ENCODE peak calls at places on chromosomes 1 and 21, in five cellular contexts. O is pancreas, J is cardiac muscle cell, F is nephron progenitor cell, L is fibroblast of mammary gland. B is an unnamed sample.

GRCh38 chr21:45906196-45906805 is 75.3 kb upstream of the COL6A1 start:
- DNase-seq in O (peak; percentile 40), J (no peak), F (no peak), L (no peak), B (no peak)

GRCh38 chr1:165851034-165851658 is 23.7 kb downstream of the UCK2 start:
- DNase-seq in O (no peak), J (no peak), F (no peak), L (peak; percentile 71), B (no peak)

GRCh38 chr1:43541141-43541540 is 10.5 kb downstream of the PTPRF start:
- DNase-seq in O (no peak), J (no peak), F (no peak), L (no peak), B (no peak)

GRCh38 chr21:29293495-29293894 is 5.2 kb upstream of the BACH1 start:
- DNase-seq in O (no peak), J (no peak), F (no peak), L (no peak), B (no peak)

GRCh38 chr1:212147581-212148033 is 112.1 kb downstream of the DTL start:
- DNase-seq in O (no peak), J (peak; percentile 12), F (no peak), L (no peak), B (no peak)

GRCh38 chr1:38210612-38211177 is 164.1 kb upstream of the POU3F1 start:
- DNase-seq in O (no peak), J (no peak), F (no peak), L (no peak), B (no peak)

GRCh38 chr1:81596341-81596740 is 204.4 kb upstream of the ADGRL2 start:
- DNase-seq in O (no peak), J (no peak), F (no peak), L (peak; percentile 71), B (no peak)

GRCh38 chr1:39735731-39736130 is 3.0 kb upstream of the PPIE start:
- DNase-seq in O (no peak), J (no peak), F (no peak), L (no peak), B (no peak)

GRCh38 chr1:143611159-143611558 is 360.6 kb downstream of the FAM72C start:
- DNase-seq in O (no peak), J (no peak), F (no peak), L (peak; percentile 7), B (no peak)

GRCh38 chr1:151593651-151594625 is 17.9 kb upstream of the SNX27 start:
- DNase-seq in O (peak; percentile 94), J (peak; percentile 80), F (peak; percentile 84), L (peak; percentile 48), B (peak; percentile 51)

GRCh38 chr1:78223417-78224215 is 177.8 kb downstream of the GIPC2 start:
- DNase-seq in O (no peak), J (no peak), F (no peak), L (peak; percentile 89), B (no peak)

GRCh38 chr1:213874789-213875188 is 113.0 kb upstream of the PROX1 start:
- DNase-seq in O (no peak), J (no peak), F (no peak), L (no peak), B (no peak)

GRCh38 chr1:55640708-55641473 is 425.7 kb upstream of the USP24 start:
- DNase-seq in O (no peak), J (peak; percentile 4), F (no peak), L (peak; percentile 55), B (no peak)

GRCh38 chr1:7262611-7263010 is 477.4 kb downstream of the CAMTA1 start:
- DNase-seq in O (no peak), J (no peak), F (no peak), L (no peak), B (no peak)

GRCh38 chr1:113415256-113416189 is 25.2 kb downstream of the MAGI3 start:
- DNase-seq in O (no peak), J (no peak), F (no peak), L (no peak), B (no peak)

GRCh38 chr1:185969524-185969991 is 235.4 kb downstream of the HMCN1 start:
- DNase-seq in O (no peak), J (no peak), F (no peak), L (no peak), B (no peak)

GRCh38 chr1:245894843-245895242 is 612.2 kb downstream of the SMYD3 start:
- DNase-seq in O (no peak), J (no peak), F (no peak), L (no peak), B (no peak)

GRCh38 chr1:22323846-22324504 is 127.7 kb upstream of the ZBTB40 start:
- DNase-seq in O (no peak), J (no peak), F (no peak), L (no peak), B (no peak)

GRCh38 chr1:172742599-172743500 is 83.9 kb downstream of the FASLG start:
- DNase-seq in O (no peak), J (peak; percentile 46), F (no peak), L (peak; percentile 70), B (no peak)

GRCh38 chr1:64623750-64624445 is 121.0 kb upstream of the RAVER2 start:
- DNase-seq in O (no peak), J (no peak), F (no peak), L (peak; percentile 56), B (no peak)

GRCh38 chr1:64183380-64183984 is 19.9 kb upstream of the UBE2U start:
- DNase-seq in O (no peak), J (no peak), F (no peak), L (peak; percentile 71), B (no peak)

GRCh38 chr1:6148497-6149241 is 31.5 kb downstream of the CHD5 start:
- DNase-seq in O (peak; percentile 86), J (peak; percentile 85), F (peak; percentile 89), L (peak; percentile 8), B (peak; percentile 58)

GRCh38 chr21:38751379-38752050 is 54.2 kb upstream of the ETS2 start:
- DNase-seq in O (no peak), J (no peak), F (no peak), L (no peak), B (no peak)

GRCh38 chr1:95467036-95467435 is 233.0 kb downstream of the RWDD3 start:
- DNase-seq in O (no peak), J (no peak), F (no peak), L (no peak), B (no peak)
- TF ChIP-seq CTCF in O (peak; percentile 7), J (no peak), F (no peak), L (no peak), B (peak; percentile 29)

GRCh38 chr1:207067695-207068094 is 14.6 kb downstream of the PFKFB2 start:
- DNase-seq in O (no peak), J (no peak), F (no peak), L (no peak), B (no peak)

GRCh38 chr1:207069858-207070506 is 16.9 kb downstream of the PFKFB2 start:
- DNase-seq in O (no peak), J (no peak), F (no peak), L (no peak), B (no peak)

GRCh38 chr1:207069059-207069458 is 16.0 kb downstream of the PFKFB2 start:
- DNase-seq in O (no peak), J (no peak), F (no peak), L (no peak), B (no peak)

GRCh38 chr1:207064546-207064945 is 11.5 kb downstream of the PFKFB2 start:
- DNase-seq in O (no peak), J (no peak), F (no peak), L (no peak), B (no peak)

DNA sequence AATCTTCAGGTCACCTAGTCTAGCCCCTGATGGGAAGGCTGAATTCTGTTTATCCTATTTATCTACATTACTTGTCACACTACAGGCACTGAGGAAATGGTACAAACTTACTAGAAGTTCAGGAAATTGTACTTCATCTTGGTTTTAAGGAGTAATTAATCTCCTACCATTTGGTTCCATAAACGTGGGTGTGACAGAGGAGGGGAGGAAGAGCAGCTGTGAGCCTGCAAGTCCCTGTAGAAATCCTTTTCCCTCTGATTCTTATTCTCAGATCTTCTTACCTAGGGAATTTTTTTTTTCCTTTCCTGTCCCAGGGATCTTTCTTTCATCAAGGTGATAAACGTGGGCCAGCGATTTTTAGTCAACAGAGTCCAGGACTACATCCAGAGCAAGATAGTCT is 14.1 kb downstream of the PFKFB2 start:
- DNase-seq in O (no peak), J (no peak), F (no peak), L (no peak), B (no peak)
- TF ChIP-seq CTCF in O (no peak), J (no peak), F (no peak), L (no peak), B (no peak)

GRCh38 chr21:33761104-33762036 is 119.1 kb downstream of the ITSN1 start:
- DNase-seq in O (no peak), J (peak; percentile 6), F (no peak), L (peak; percentile 99), B (no peak)
- TF ChIP-seq CTCF in O (no peak), J (no peak), F (no peak), L (no peak), B (no peak)

DNA sequence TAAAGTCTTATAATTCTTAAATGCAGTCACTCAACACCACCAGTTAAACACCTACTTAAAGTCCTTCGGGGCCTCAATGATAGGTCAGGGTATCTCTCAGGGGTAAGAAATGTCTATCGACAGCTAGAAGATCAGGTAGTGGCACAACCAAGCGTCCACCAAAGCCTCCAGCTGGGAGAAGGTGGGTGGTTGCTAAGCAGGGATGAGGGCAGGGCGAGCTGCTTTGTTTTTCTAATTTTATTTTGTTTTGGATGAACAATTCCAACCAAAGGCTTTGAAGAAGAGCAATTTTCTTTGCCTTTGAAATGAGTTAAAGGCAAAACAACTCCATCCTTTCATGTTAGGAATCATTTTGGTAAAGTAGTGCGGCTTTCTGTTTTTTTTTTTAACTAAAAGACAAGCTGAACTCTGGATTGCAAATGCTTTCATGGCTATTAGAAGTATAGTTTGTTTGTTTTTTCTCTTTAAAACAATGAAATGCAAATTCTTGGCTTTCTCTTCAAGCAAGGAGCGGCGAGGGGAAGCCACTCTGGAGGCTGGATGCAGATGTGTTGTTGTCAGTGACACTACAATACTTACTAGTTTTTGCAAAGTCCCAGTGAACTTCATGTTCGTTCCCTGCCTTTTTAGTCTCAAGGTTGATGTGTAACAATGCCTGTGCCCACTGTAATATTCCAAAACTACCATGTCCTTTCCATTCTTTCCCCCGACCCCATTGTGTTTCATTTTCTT is 106.0 kb downstream of the MRPS6 start:
- DNase-seq in O (no peak), J (no peak), F (no peak), L (no peak), B (no peak)
- TF ChIP-seq CTCF in O (no peak), J (no peak), F (no peak), L (no peak), B (no peak)

GRCh38 chr1:80498673-80499072 is 1302.1 kb upstream of the ADGRL2 start:
- DNase-seq in O (no peak), J (no peak), F (no peak), L (no peak), B (no peak)

GRCh38 chr1:80495806-80496205 is 1304.9 kb upstream of the ADGRL2 start:
- DNase-seq in O (no peak), J (no peak), F (no peak), L (no peak), B (no peak)
- TF ChIP-seq CTCF in O (no peak), J (no peak), F (no peak), L (no peak), B (no peak)

DNA sequence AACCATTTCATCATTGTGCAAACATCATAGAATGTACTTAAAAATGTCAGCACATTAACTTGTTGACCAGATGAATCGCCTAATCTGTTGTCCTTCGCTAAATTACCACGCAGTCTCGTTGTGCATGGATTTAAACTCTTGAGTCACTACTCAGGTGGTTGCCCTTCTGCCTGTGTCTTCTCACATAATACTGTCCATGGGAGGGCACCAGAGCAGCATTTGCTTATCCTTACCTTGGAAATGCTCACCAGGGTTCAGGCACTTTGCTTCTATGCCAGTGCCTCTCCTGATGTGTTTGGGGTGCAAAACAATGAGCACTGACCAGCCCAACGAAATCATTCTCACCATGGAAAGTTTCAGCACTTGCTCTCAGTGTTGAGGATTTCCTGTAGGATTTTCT is 559.9 kb downstream of the RWDD3 start:
- DNase-seq in O (no peak), J (peak; percentile 33), F (peak; percentile 2), L (peak; percentile 3), B (no peak)
- TF ChIP-seq CTCF in O (no peak), J (no peak), F (no peak), L (peak; percentile 10), B (peak; percentile 42)